ENCODE peak calls at places on chromosomes 5 and 9, in six cellular contexts. O is GM12878, H is SK-N-SH, M is K562, I is HepG2, F is H1. Q is an unnamed sample.

GRCh38 chr5:115573133-115573532 is 28.6 kb upstream of the FEM1C start:
- DNase-seq in F (no peak), M (no peak), O (no peak), I (no peak), H (no peak), Q (no peak)

GRCh38 chr5:74895906-74896305 is 29.7 kb upstream of the FAM169A start:
- DNase-seq in M (no peak), F (no peak), H (no peak), I (no peak), O (no peak), Q (no peak)

GRCh38 chr5:40778133-40778532 is 20.0 kb downstream of the PRKAA1 start:
- DNase-seq in H (no peak), O (no peak), I (no peak), M (no peak), F (no peak), Q (no peak)

GRCh38 chr5:135539430-135540005 is 3.8 kb upstream of the NEUROG1 start:
- DNase-seq in F (no peak), M (no peak), H (no peak), I (no peak), O (no peak), Q (no peak)

GRCh38 chr5:164094321-164094720 is 588.9 kb downstream of the MAT2B start:
- DNase-seq in F (no peak), I (no peak), O (no peak), H (no peak), M (no peak), Q (no peak)

GRCh38 chr9:128438343-128439109 is 17.3 kb upstream of the ODF2 start:
- DNase-seq in F (peak; percentile 99), I (peak; percentile 68), O (no peak), H (peak; percentile 93), M (peak; percentile 88), Q (peak; percentile 87)

GRCh38 chr5:23419115-23419514 is 88.3 kb upstream of the PRDM9 start:
- DNase-seq in H (no peak), M (no peak), F (no peak), O (no peak), I (no peak), Q (no peak)

GRCh38 chr9:69346596-69347390 is 21.8 kb downstream of the ENTREP1 start:
- DNase-seq in F (no peak), O (no peak), H (no peak), I (no peak), M (no peak), Q (no peak)

GRCh38 chr5:132829742-132830435 is 558 bp downstream of the SHROOM1 start:
- DNase-seq in M (peak; percentile 79), F (peak; percentile 82), H (peak; percentile 97), I (peak; percentile 56), O (no peak), Q (no peak)

GRCh38 chr5:134714120-134714519 is 24.2 kb upstream of the CAMLG start:
- DNase-seq in H (no peak), M (no peak), F (no peak), O (no peak), I (no peak), Q (no peak)

GRCh38 chr9:135555910-135556309 is 5.6 kb upstream of the PAEP start:
- DNase-seq in F (no peak), I (no peak), O (no peak), M (no peak), H (no peak), Q (no peak)

GRCh38 chr9:123049589-123050222 is 16.2 kb downstream of the GPR21 start:
- DNase-seq in O (no peak), F (no peak), H (no peak), M (no peak), I (peak; percentile 24), Q (no peak)

GRCh38 chr5:171595801-171596231 is 176.4 kb downstream of the FGF18 start:
- DNase-seq in I (peak; percentile 4), F (no peak), M (no peak), H (no peak), O (no peak), Q (no peak)

GRCh38 chr9:137432687-137433348 is 8.3 kb downstream of the ENTPD8 start:
- DNase-seq in H (no peak), O (no peak), M (no peak), F (no peak), I (no peak), Q (no peak)

GRCh38 chr5:79774171-79774854 is 84.7 kb downstream of the CMYA5 start:
- DNase-seq in H (peak; percentile 38), O (no peak), F (peak; percentile 76), M (peak; percentile 27), I (peak; percentile 79), Q (no peak)

GRCh38 chr5:2184024-2184362 is 301.3 kb upstream of the IRX4 start:
- DNase-seq in O (no peak), F (no peak), I (no peak), M (no peak), H (no peak), Q (no peak)

GRCh38 chr5:122120957-122121356 is 8.4 kb upstream of the ZNF474 start:
- DNase-seq in F (no peak), I (no peak), M (no peak), O (no peak), H (no peak), Q (peak; percentile 3)

GRCh38 chr5:68354315-68354714 is 138.8 kb downstream of the PIK3R1 start:
- DNase-seq in O (no peak), H (no peak), I (no peak), F (no peak), M (no peak), Q (no peak)

GRCh38 chr9:70081120-70081495 is 37.5 kb downstream of the MAMDC2 start:
- DNase-seq in H (no peak), O (no peak), M (no peak), F (no peak), I (no peak), Q (no peak)

GRCh38 chr5:16894236-16895057 is 41.6 kb downstream of the MYO10 start:
- DNase-seq in M (no peak), H (no peak), O (no peak), F (no peak), I (peak; percentile 75), Q (no peak)

DNA sequence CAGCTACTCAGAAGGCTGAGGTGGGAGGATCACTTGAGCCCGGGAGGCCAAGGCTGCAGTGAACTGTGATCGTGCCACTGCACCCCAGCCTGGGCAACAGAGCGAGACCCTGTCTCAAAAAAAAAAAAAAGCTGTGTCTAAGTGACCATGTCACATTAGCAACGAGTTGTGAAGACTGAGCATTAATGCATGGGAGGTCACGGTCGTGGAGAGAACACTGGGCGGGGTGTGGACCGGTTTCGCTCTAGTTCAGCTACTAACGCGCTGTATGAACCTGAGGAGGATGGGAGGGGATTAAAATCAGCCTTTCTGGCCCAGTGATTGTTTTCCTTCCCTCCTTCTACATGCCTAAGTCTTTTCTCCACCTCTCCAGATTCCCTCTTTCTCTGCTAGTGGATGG is 56.7 kb upstream of the CARTPT start:
- DNase-seq in M (no peak), O (no peak), H (no peak), I (no peak), F (no peak), Q (no peak)
- TF ChIP-seq GABPA in M (no peak), O (no peak), H (no peak), I (no peak), F (no peak), Q (no peak)

DNA sequence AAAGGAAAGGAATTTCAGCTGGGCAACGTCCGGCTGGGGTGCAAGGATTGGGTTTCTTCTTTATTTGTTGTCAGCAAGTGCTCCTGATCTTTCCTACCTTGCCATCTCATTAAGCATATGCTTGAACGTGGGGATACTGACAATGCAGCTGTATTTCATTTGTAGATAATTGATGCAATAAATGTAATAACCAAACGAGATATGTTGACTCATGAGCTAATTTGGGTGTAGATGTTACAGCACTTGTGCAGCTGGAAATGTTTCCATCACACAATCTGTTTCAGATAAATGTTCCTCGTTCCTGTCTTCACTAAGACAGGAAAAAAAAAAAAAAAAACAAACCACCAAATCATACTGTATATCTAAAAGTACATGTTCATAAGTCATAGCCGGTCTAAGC is 123.8 kb downstream of the DMRT2 start:
- DNase-seq in I (no peak), H (no peak), M (no peak), F (no peak), O (no peak), Q (no peak)
- TF ChIP-seq GABPA in I (no peak), H (no peak), M (no peak), F (no peak), O (no peak), Q (no peak)

DNA sequence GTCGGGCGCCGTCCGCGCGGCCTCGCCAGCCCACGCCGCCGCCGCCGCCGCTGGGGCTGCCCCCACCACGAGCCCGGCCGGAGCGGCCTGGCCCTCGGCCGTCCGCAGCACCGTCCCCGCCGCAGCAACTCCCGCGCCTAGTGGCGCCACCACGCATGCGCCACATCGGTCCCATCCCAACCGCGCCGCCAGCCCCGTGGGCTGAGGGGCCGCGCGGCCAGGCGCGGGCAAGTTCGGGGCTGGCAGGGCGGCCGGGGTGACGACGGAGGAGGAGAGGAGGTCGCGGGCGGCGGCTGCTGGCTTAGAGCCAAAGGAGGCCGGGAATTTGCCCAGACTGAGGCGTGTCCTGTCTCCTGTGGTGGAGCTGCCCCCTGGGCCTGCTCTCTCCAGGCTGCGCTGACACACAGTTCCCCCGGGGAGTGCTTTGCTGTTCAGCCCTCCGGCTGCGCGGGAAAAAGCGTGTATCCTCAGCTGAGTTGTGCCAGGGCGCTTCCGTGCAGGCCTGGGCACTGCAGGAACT is at the start of gene TUSC1:
- DNase-seq in O (no peak), I (no peak), M (no peak), H (peak; percentile 92), F (peak; percentile 76), Q (no peak)
- TF ChIP-seq GABPA in O (no peak), I (no peak), M (no peak), H (no peak), F (no peak), Q (no peak)

GRCh38 chr5:151585970-151586369 is 5.2 kb downstream of the FAT2 start:
- DNase-seq in F (no peak), M (no peak), I (no peak), O (no peak), H (peak; percentile 64), Q (no peak)

GRCh38 chr5:151589878-151590570 is 1.1 kb downstream of the FAT2 start:
- DNase-seq in F (no peak), I (no peak), O (no peak), M (no peak), H (no peak), Q (no peak)

GRCh38 chr5:151584057-151584937 is 6.8 kb downstream of the FAT2 start:
- DNase-seq in M (no peak), O (no peak), I (no peak), H (no peak), F (no peak), Q (no peak)

GRCh38 chr5:151591144-151591819 is at the start of gene FAT2:
- DNase-seq in O (no peak), H (no peak), M (no peak), I (no peak), F (peak; percentile 53), Q (no peak)

GRCh38 chr5:151587796-151588606 is 3.1 kb downstream of the FAT2 start:
- DNase-seq in O (no peak), F (no peak), I (no peak), M (no peak), H (no peak), Q (no peak)
- TF ChIP-seq GABPA in O (no peak), F (no peak), I (no peak), M (no peak), H (no peak), Q (no peak)

GRCh38 chr5:84113246-84114118 is 271.2 kb downstream of the EDIL3 start:
- DNase-seq in F (peak; percentile 45), H (no peak), O (no peak), M (no peak), I (no peak), Q (no peak)

GRCh38 chr5:84115727-84116126 is 269.0 kb downstream of the EDIL3 start:
- DNase-seq in I (no peak), H (no peak), F (no peak), M (no peak), O (no peak), Q (no peak)

GRCh38 chr5:84119252-84119651 is 265.4 kb downstream of the EDIL3 start:
- DNase-seq in M (no peak), O (no peak), F (no peak), I (no peak), H (peak; percentile 22), Q (no peak)

GRCh38 chr5:84118551-84118950 is 266.1 kb downstream of the EDIL3 start:
- DNase-seq in M (no peak), F (no peak), H (no peak), O (no peak), I (no peak), Q (no peak)
- TF ChIP-seq GABPA in M (no peak), F (no peak), H (no peak), O (no peak), I (no peak), Q (no peak)